ENCODE peak calls at places on chromosomes 4 and X, in seven cellular contexts. E is A549, W is neural crest cell, L is heart left ventricle, X is natural killer cell, V is fibroblast of lung, K is uterus. Q is an unnamed sample.

GRCh38 chr4:153347117-153347516 is 2.6 kb downstream of the MND1 start:
- DNase-seq in V (no peak), L (no peak), E (no peak), X (no peak), K (no peak), W (no peak), Q (no peak)

GRCh38 chr4:1297456-1298325 is 8.0 kb downstream of the MAEA start:
- DNase-seq in E (no peak), K (no peak), L (no peak), X (no peak), W (no peak), V (no peak), Q (no peak)

GRCh38 chr4:152579916-152580315 is 44.0 kb upstream of the FBXW7 start:
- DNase-seq in W (no peak), V (no peak), K (no peak), X (no peak), L (no peak), E (no peak), Q (no peak)

GRCh38 chr4:87092389-87093141 is 127.9 kb downstream of the KLHL8 start:
- DNase-seq in L (peak), E (peak), K (peak), X (no peak), V (peak), W (no peak), Q (peak)

GRCh38 chr4:1410491-1411325 is 4.5 kb upstream of the NKX1-1 start:
- DNase-seq in E (no peak), W (peak), V (peak), X (peak), L (peak), K (no peak), Q (no peak)

GRCh38 chr4:182257503-182257902 is 14.3 kb downstream of the TENM3 start:
- DNase-seq in L (no peak), X (no peak), V (no peak), K (no peak), W (no peak), E (no peak), Q (no peak)

GRCh38 chrX:67720344-67720743 is 176.5 kb downstream of the AR start:
- DNase-seq in E (no peak), W (no peak), V (no peak), K (peak), L (no peak), X (no peak), Q (no peak)

GRCh38 chrX:21883258-21883657 is 27.5 kb downstream of the YY2 start:
- DNase-seq in E (peak), W (no peak), X (no peak), V (no peak), K (no peak), L (peak), Q (no peak)

GRCh38 chrX:19569930-19570329 is 54.6 kb upstream of the MAP3K15 start:
- DNase-seq in X (no peak), E (no peak), L (no peak), V (no peak), W (no peak), K (no peak), Q (no peak)

GRCh38 chrX:72272868-72273267 is 4.2 kb downstream of the RPS4X start:
- DNase-seq in K (no peak), E (peak), V (no peak), X (no peak), L (no peak), W (no peak), Q (no peak)

GRCh38 chr4:115883862-115884261 is 770.4 kb upstream of the NDST4 start:
- DNase-seq in L (no peak), W (no peak), X (no peak), K (no peak), V (no peak), E (no peak), Q (no peak)

GRCh38 chr4:59689149-59689548 is 1511.0 kb upstream of the ADGRL3 start:
- DNase-seq in V (no peak), E (no peak), L (no peak), K (no peak), W (no peak), X (no peak), Q (no peak)

GRCh38 chr4:87745058-87745842 is 54.1 kb upstream of the IBSP start:
- DNase-seq in V (no peak), K (no peak), L (no peak), W (no peak), X (no peak), E (no peak), Q (no peak)

GRCh38 chr4:186008057-186008456 is 60.9 kb upstream of the TLR3 start:
- DNase-seq in V (no peak), E (no peak), W (no peak), L (no peak), X (no peak), K (no peak), Q (no peak)
- TF ChIP-seq CTCF in V (no peak), E (no peak), W (no peak), L (no peak), X (no peak), K (no peak), Q (no peak)

DNA sequence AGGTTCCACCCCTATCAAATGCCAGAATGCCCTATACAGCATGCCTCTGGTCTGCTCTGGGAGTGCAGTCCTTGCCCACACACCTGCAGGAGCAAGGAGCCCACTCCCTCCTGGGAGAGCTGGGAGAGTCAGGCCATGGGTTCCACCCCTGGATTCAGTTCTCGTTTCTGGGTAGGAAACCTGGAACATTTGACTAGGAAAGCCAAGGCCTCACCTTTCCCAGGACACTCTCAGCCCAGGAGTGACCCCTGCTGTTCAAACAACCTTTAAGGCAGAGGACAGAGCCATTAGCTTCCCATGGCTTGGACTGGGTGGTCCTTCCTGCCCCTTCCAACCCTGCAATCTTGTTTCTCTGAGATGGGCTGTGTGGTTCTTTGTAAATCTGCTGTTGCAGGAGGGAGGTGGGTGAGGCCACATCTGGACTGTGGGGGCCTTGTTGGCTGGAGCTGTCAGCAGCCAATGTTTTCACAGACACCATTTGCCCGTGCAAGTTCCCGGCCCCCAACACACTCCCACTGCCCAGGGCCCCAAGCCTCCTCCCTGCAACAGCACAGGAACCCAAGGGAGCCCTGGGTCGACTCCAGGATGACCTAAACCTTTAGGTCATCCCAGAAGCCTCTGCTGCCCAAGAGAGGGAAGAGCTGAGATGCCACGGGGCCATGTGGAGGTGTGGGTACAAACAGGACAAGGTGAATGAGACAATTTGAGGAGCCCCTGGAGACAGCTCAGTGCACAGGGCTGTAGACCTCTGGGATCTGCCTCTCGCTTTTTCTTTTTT is 104.4 kb downstream of the PJA1 start:
- DNase-seq in W (peak), E (peak), V (peak), K (peak), L (peak), X (no peak), Q (peak)
- TF ChIP-seq CTCF in W (peak), E (no peak), V (peak), K (peak), L (peak), X (no peak), Q (no peak)

DNA sequence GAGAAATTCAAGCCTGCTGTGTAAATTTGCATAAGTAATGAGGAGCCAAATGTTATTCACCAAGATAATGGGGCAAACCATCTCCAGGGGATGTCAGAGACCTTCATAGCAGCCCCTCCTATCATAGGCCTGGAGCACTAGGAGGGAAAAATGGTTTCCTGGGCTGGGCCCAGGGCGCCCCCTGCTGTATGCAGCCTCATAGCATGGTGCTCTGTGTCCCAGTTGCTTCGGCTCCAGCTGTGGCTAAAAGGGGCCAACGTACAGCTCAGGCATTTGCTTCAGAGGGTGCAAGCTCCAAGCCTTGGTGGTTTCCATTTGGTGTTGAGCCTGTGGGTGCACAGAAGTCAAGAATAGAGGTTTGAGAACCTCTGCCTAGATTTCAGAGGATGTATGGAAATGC is 859.3 kb downstream of the RPA4 start:
- DNase-seq in X (no peak), K (no peak), V (no peak), L (no peak), W (no peak), E (peak), Q (no peak)
- TF ChIP-seq CTCF in X (no peak), K (no peak), V (no peak), L (no peak), W (peak), E (no peak), Q (no peak)

DNA sequence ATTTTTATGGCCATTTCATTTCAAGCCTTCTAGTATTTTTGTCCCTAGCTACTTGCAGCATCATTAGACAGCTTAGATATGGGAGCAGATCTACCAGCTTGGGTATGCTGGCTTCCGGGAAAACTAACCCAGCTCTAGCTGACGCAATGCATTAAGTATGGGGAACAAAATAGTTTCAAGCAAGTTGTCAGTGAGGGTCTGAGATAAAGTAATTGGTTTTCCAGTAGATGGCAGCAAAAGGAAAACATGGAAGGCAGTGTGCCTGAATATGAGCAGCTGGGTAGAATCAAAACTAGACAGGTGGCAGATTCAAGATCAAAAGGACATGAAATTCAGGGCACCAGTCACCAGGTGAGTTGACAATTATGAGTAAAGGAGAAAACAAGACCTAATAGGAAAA is 340.9 kb upstream of the CTSO start:
- DNase-seq in V (peak), L (no peak), E (peak), X (no peak), K (no peak), W (no peak), Q (no peak)
- TF ChIP-seq CTCF in V (peak), L (no peak), E (peak), X (no peak), K (peak), W (peak), Q (no peak)

GRCh38 chrX:29090811-29091210 is 503.6 kb downstream of the IL1RAPL1 start:
- DNase-seq in K (no peak), X (no peak), V (peak), L (no peak), W (peak), E (peak), Q (no peak)
- TF ChIP-seq CTCF in K (no peak), X (no peak), V (peak), L (no peak), W (peak), E (peak), Q (no peak)

DNA sequence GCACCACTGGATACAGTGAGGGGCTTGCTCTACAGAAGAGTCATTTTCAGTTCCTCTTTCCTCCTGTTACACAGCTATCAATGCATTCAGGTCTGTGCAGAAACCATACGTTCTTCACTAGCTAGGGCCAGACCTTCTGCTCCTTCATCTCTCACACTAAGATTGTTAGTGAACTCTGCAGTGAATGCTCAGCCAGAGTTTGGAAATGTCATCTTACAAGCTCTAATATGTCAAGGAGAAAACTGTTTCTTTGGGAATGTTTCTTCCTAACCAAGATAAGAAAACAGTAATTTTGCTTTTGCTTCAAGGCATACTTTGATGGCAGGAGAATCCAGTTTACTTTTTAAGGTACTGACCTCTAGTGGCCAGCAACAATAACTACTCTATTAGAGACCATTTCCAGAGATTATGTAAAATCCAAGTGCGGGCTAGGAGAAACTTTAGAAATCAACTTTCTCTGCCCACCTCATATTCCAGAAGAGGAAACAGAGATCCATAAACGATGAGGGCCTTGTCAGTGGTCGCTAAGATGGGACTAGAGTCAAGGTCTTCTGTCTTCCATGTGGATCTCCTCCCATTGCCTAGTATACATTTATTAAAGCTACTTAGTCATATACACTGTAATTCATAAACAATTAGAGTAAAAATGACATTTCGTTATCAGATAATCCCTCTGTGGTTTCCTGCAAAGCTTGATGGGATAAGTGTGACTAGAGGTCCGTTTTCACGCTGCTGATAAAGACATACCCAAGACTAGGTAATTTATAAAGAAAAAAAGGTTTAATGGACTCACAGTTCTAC is 12.1 kb upstream of the CC2D2A start:
- DNase-seq in L (no peak), X (no peak), W (no peak), K (no peak), E (peak), V (peak), Q (no peak)
- TF ChIP-seq CTCF in L (peak), X (peak), W (peak), K (peak), E (peak), V (peak), Q (peak)

GRCh38 chr4:25993564-25994185 is 79.7 kb downstream of the SMIM20 start:
- DNase-seq in X (no peak), E (peak), K (no peak), V (peak), L (peak), W (peak), Q (no peak)
- TF ChIP-seq CTCF in X (no peak), E (no peak), K (no peak), V (peak), L (peak), W (peak), Q (no peak)

DNA sequence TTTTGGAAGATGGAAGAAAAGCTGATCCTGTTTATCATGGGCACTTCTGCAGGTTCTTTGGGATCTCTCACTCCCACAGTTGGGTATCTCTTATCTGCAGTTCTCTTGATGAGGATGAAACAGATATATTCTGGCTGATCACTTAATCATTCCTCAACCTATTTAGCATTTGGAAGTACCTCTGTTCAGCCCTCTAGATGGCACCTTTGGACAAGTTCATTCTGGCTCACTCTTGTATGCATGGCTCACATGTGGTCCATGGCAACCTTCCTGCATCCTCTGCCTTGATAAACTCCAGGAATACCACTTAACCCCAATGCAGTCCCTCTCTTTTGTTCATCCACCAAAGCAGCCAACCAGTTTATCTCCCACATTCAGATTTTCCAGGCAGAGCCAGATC is 74.2 kb downstream of the SMARCA5 start:
- DNase-seq in K (no peak), L (no peak), X (no peak), W (no peak), V (peak), E (peak), Q (no peak)
- TF ChIP-seq CTCF in K (no peak), L (no peak), X (no peak), W (no peak), V (no peak), E (no peak), Q (no peak)

GRCh38 chrX:81114757-81115156 is 87.0 kb downstream of the HMGN5 start:
- DNase-seq in W (no peak), K (no peak), E (no peak), V (no peak), X (no peak), L (no peak), Q (no peak)
- TF ChIP-seq CTCF in W (no peak), K (no peak), E (no peak), V (no peak), X (no peak), L (no peak), Q (no peak)